ENCODE peak calls at places on chromosomes 1 and 21, in five cellular contexts. R is stomach, D is A549, Q is OCI-LY7, B is neural progenitor cell. O is an unnamed sample.

GRCh38 chr1:230747886-230748800 is 955 bp downstream of the CAPN9 start:
- DNase-seq in Q (no peak), R (peak), D (no peak), B (no peak), O (no peak)

GRCh38 chr1:9250586-9251381 is 16.2 kb downstream of the H6PD start:
- DNase-seq in B (no peak), R (peak), Q (no peak), D (no peak), O (no peak)

GRCh38 chr1:38275960-38276359 is 229.4 kb upstream of the POU3F1 start:
- DNase-seq in B (no peak), Q (no peak), D (no peak), R (no peak), O (no peak)

GRCh38 chr1:88867743-88868521 is 23.4 kb downstream of the GTF2B start:
- DNase-seq in B (no peak), Q (no peak), D (no peak), R (no peak), O (no peak)

GRCh38 chr1:169890761-169891538 is 2.7 kb downstream of the SCYL3 start:
- DNase-seq in R (peak), D (peak), B (no peak), Q (peak), O (no peak)

GRCh38 chr1:15056515-15057285 is 96.8 kb upstream of the TMEM51 start:
- DNase-seq in R (no peak), B (no peak), D (no peak), Q (no peak), O (no peak)

GRCh38 chr1:164787834-164788231 is 228.8 kb downstream of the PBX1 start:
- DNase-seq in D (no peak), Q (no peak), B (no peak), R (no peak), O (no peak)

GRCh38 chr1:79198841-79199240 is 192.3 kb upstream of the ADGRL4 start:
- DNase-seq in R (no peak), D (no peak), B (no peak), Q (no peak), O (peak)

GRCh38 chr1:229199892-229200291 is 71.0 kb upstream of the RAB4A start:
- DNase-seq in R (peak), Q (no peak), D (no peak), B (no peak), O (no peak)

GRCh38 chr1:202815120-202815519 is 4.4 kb downstream of the PCAT6 start:
- DNase-seq in D (no peak), Q (no peak), R (no peak), B (no peak), O (no peak)

GRCh38 chr21:29504751-29505321 is 206.1 kb downstream of the BACH1 start:
- DNase-seq in B (no peak), R (no peak), D (no peak), Q (no peak), O (no peak)

GRCh38 chr1:196070940-196071339 is 537.3 kb downstream of the KCNT2 start:
- DNase-seq in B (no peak), Q (no peak), D (no peak), R (no peak), O (no peak)

GRCh38 chr21:20790113-20790512 is 208.1 kb upstream of the NCAM2 start:
- DNase-seq in Q (no peak), D (no peak), R (no peak), B (peak), O (no peak)

GRCh38 chr1:159090566-159091546 is 14.3 kb upstream of the AIM2 start:
- DNase-seq in Q (no peak), B (no peak), R (no peak), D (no peak), O (no peak)

GRCh38 chr1:2604156-2604853 is 17.7 kb downstream of the PRXL2B start:
- DNase-seq in Q (no peak), D (no peak), R (no peak), B (no peak), O (no peak)

GRCh38 chr1:100627018-100627716 is 89.2 kb downstream of the GPR88 start:
- DNase-seq in Q (no peak), D (no peak), R (no peak), B (no peak), O (peak)

GRCh38 chr1:100622966-100623762 is 85.2 kb downstream of the GPR88 start:
- DNase-seq in D (peak), R (no peak), B (no peak), Q (no peak), O (no peak)

GRCh38 chr1:100626397-100626796 is 88.5 kb downstream of the GPR88 start:
- DNase-seq in D (no peak), R (no peak), Q (no peak), B (no peak), O (no peak)

GRCh38 chr1:100622506-100622905 is 84.6 kb downstream of the GPR88 start:
- DNase-seq in Q (no peak), B (peak), D (no peak), R (no peak), O (no peak)

DNA sequence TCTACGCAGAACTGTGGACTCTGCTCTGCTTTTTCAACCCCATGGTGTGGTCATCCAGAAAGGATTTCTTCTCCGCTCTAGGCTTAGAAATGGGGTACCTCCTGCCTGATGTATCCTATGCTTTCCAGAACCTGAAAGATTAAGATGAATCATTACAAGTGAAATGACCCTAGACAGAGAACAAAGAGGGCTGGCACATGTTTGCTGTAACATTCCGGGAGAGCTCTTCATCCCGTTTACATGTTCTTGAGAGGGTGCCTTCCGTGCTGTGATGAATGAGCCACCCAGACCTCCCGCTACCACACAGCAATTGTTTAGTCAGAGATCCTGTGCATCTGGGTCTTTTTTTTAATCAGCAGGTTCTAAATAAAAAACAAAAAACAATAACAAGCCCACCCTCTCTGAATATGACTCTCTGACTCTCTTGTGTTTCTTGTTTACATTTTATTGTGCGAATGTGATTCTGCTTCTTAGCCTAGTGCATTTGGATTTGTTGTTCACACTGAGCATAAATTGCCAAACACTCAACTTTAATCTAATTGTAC is 87.0 kb downstream of the GPR88 start:
- DNase-seq in R (no peak), B (no peak), D (no peak), Q (no peak), O (no peak)
- TF ChIP-seq CTCF in R (no peak), B (no peak), D (no peak), Q (no peak), O (no peak)

GRCh38 chr1:6004412-6005123 is 12.3 kb upstream of the NPHP4 start:
- DNase-seq in D (no peak), B (no peak), R (no peak), Q (no peak), O (no peak)

GRCh38 chr1:6001992-6002576 is 9.9 kb upstream of the NPHP4 start:
- DNase-seq in R (peak), D (no peak), Q (no peak), B (no peak), O (no peak)

GRCh38 chr1:6003568-6004411 is 11.6 kb upstream of the NPHP4 start:
- DNase-seq in D (no peak), Q (no peak), R (no peak), B (peak), O (no peak)

GRCh38 chr1:6000444-6001288 is 8.4 kb upstream of the NPHP4 start:
- DNase-seq in B (no peak), R (no peak), Q (no peak), D (no peak), O (no peak)

DNA sequence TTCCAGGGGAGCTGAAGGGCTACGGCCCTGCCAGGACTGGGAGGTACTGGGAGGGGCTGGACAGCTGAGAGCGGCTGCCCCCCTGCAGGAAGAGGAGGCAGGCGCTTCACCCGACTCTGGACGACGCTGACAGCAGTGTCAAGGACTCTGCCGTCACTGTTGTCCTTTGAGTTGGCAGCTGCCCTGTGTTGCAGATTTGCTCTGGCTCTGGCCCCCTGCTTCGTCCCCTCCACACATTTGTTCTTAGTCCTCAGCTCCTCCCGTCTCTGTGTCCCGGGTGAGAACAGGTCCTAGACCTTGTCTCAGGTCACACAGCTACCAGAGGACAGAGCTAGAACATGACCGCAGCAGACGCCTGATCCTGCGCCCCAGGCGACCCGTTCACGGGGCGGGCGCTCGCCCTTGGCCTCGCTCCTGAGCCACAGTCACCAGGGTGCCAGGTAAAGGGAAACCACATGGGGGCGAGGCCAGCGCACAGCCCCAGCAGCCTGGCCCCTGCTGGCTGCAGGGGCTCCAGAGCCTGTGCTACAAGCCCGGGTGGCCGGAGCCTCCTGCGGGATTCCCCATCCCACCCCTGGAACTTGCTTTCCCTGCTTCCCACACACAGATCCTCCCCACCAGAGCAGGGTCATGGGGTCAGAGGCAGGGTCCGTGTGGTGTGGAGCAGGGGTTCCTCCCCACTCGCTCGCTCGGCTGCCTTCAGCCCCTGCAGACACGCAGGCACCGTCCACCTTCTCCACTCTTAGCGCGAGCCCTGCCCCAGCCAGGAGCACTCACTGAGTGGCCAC is 10.7 kb upstream of the NPHP4 start:
- DNase-seq in D (no peak), Q (no peak), B (no peak), R (no peak), O (no peak)
- TF ChIP-seq CTCF in D (no peak), Q (no peak), B (no peak), R (no peak), O (no peak)

DNA sequence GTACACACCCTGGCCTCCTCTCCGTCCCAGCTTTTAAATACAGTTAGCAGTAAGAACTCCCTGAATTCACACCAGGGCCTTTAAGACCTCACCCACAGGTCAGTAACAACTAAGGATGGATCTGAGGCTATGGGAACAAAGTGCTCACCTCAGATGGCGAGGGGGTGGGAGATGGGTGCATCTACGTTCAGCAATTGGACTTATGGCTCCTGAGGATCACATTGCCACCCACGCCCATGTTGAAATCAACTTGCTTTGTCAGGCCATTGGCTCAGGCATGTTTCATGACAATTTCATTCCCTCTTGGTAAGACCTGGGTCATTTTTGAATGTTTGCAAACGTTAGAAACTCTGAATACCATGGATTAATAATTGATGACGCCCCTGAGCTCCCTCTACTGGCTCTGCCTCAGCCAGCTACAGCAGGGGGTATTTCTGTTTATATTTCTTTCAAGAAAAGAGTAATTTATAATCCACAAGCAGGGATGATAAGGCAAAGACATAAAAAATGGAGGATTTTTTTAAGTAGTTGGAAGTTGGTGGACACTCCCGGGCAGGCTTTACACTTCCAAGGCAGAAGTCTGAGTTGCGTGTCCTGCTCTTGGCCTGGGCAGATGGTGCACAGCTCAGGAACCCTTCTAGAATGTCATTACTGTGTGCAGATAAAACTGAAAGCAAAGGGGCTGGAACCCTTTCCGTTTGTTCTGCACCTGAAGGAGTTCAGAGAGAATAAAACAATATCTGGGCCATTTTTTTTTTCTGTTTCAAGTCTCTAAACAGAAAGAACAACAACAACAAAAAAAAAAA is 13.7 kb upstream of the LBR start:
- DNase-seq in D (peak), B (no peak), R (no peak), Q (peak), O (no peak)
- TF ChIP-seq CTCF in D (peak), B (peak), R (no peak), Q (peak), O (no peak)

DNA sequence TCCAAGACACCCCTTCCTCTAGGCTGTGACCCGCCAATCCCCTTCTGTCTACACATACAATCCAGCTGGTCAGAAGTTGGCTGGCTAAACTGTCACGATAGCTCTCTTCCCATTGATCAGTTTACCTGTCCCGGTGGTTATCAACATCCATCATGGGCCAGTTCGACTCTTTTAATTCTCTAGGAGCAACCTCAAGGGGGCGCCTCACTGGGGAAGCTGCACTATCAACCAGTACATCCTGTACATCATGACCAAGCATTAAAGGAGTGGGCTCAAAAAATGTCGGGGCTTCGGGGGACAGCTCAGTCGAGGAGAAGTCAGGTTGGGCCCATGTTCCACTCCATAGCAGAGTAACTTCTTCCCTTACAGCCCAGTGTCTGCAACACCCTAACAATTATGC is 53.2 kb upstream of the B3GALNT2 start:
- DNase-seq in B (peak), Q (peak), R (no peak), D (no peak), O (no peak)
- TF ChIP-seq CTCF in B (peak), Q (peak), R (no peak), D (no peak), O (no peak)

GRCh38 chr1:119374208-119374877 is 5.8 kb downstream of the HAO2 start:
- DNase-seq in B (no peak), R (no peak), D (peak), Q (no peak), O (no peak)

GRCh38 chr1:119370748-119371147 is 2.2 kb downstream of the HAO2 start:
- DNase-seq in Q (no peak), R (no peak), D (no peak), B (no peak), O (no peak)

GRCh38 chr1:119371800-119372199 is 3.2 kb downstream of the HAO2 start:
- DNase-seq in R (no peak), D (no peak), Q (no peak), B (no peak), O (no peak)

GRCh38 chr1:119373465-119373864 is 4.9 kb downstream of the HAO2 start:
- DNase-seq in Q (no peak), R (no peak), D (peak), B (no peak), O (no peak)

DNA sequence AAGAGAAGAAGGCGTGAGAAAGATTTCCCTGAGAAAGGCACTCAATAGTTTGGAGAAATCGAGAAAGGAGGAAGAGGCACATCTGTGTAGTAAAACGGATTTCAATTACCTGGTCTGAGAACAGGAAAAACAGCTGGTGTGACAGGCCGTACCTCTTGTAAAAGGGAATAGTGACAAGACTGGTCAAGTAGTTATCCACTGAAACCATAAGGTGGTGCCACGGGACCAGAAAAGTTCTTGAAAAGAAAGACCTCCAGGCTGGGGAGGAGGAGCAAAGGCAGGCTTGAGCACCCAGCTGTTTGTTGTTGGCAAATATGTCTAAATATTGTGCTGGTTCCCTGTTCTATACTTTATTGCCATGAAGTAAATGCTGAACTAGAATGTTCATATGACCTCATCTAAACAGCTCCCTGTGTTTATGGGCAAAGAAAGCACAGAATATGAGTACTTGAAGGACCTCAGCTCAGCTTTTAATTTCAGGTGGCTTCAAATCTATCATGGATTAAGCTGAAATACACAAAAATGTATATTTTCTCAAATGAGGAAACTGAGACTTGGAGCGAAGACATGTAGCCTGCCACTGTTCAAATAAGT is 4.0 kb downstream of the HAO2 start:
- DNase-seq in Q (peak), B (peak), D (peak), R (no peak), O (no peak)
- TF ChIP-seq CTCF in Q (peak), B (peak), D (peak), R (no peak), O (no peak)